ENCODE peak calls at places on chromosomes 16 and 17, in ten cellular contexts. G is PC-9, H is choroid plexus epithelial cell, T is cardiac fibroblast, V is astrocyte of the spinal cord, U is uterus, Z is tibial artery, Y is OCI-LY7, L is spleen, D is breast epithelium. X is an unnamed sample.
A peak's percentile ranks its signal among the peaks of the same experiment; 100 is the strongest.

GRCh38 chr16:66740533-66740932 is 10.9 kb downstream of the DYNC1LI2 start:
- DNase-seq in U (no peak), G (no peak), D (no peak), L (no peak), H (peak; percentile 52), Y (no peak), V (peak; percentile 27), Z (no peak), T (peak; percentile 70), X (peak; percentile 42)

GRCh38 chr17:81030726-81031570 is 4.0 kb upstream of the BAIAP2 start:
- DNase-seq in T (no peak), L (peak; percentile 84), Z (no peak), V (no peak), H (no peak), D (no peak), Y (no peak), G (no peak), U (no peak), X (peak; percentile 31)

GRCh38 chr16:85253127-85253941 is 141.1 kb upstream of the CIBAR2 start:
- DNase-seq in T (peak; percentile 26), V (peak; percentile 14), Y (peak; percentile 81), U (no peak), Z (no peak), D (no peak), G (no peak), L (peak; percentile 92), H (peak; percentile 50), X (peak; percentile 36)

GRCh38 chr16:74321356-74321755 is 24.7 kb downstream of the PSMD7 start:
- DNase-seq in Y (no peak), L (no peak), Z (no peak), G (no peak), U (no peak), T (no peak), H (no peak), V (no peak), D (no peak), X (no peak)

GRCh38 chr17:36104601-36105000 is 974 bp downstream of the CCL4 start:
- DNase-seq in G (no peak), Z (no peak), Y (no peak), L (no peak), U (no peak), V (no peak), T (no peak), D (no peak), H (no peak), X (no peak)

GRCh38 chr17:20173091-20173490 is 163.9 kb downstream of the SPECC1 start:
- DNase-seq in V (peak; percentile 38), G (no peak), D (no peak), L (no peak), H (peak; percentile 51), U (no peak), T (peak; percentile 59), Z (no peak), Y (no peak), X (peak; percentile 28)

GRCh38 chr17:5821057-5821456 is 236.7 kb upstream of the NLRP1 start:
- DNase-seq in L (no peak), G (no peak), D (no peak), Y (no peak), Z (no peak), U (no peak), T (no peak), H (no peak), V (peak; percentile 12), X (no peak)

GRCh38 chr16:489606-490005 is 37.9 kb upstream of the CAPN15 start:
- DNase-seq in U (no peak), G (no peak), D (no peak), Y (no peak), V (no peak), Z (no peak), T (no peak), H (no peak), L (no peak), X (no peak)

GRCh38 chr16:75621170-75621477 is 2.0 kb downstream of the ADAT1 start:
- DNase-seq in V (peak; percentile 65), U (no peak), L (no peak), T (peak; percentile 65), G (no peak), Z (no peak), Y (peak; percentile 64), D (no peak), H (peak; percentile 71), X (peak; percentile 63)

GRCh38 chr16:89014611-89015230 is 37.7 kb upstream of the CBFA2T3 start:
- DNase-seq in L (peak; percentile 47), T (no peak), V (no peak), D (no peak), G (no peak), Y (no peak), H (no peak), U (no peak), Z (peak; percentile 43), X (no peak)

DNA sequence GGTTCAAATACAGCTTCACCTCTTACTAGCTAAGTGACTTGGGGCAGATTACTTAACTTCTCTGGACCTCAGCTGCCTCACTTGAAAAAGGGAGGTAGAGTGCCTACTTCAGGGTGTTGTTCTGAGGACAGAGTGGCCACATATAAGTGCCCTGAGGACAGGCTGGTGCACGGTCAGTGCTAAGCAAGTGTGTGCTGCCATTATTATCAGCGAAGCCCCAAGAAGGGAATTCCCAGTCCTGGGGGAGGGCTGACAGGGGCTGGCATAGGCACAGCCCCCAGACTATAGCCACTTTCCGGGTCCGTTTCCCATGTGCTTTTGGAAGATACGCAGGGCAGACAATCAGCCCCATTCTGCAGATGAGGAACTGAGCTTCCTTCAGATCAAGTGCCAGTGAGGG is 2.5 kb downstream of the ZBTB4 start:
- DNase-seq in H (no peak), G (no peak), D (no peak), L (no peak), Y (no peak), T (no peak), Z (no peak), V (no peak), U (no peak), X (no peak)
- H3K4me3 ChIP-seq in H (no peak overlapping the region), G (no peak overlapping the region), D (peak overlapping the region; percentile 100), L (no peak overlapping the region), Y (no peak overlapping the region), T (no peak overlapping the region), Z (peak overlapping the region; percentile 100), V (no peak overlapping the region), U (peak overlapping the region; percentile 95), X (no peak overlapping the region)

GRCh38 chr17:2025622-2026309 is 632 bp upstream of the RTN4RL1 start:
- DNase-seq in V (peak; percentile 43), Z (peak; percentile 82), G (peak; percentile 40), Y (no peak), D (peak; percentile 52), U (peak; percentile 65), T (peak; percentile 74), H (peak; percentile 66), L (no peak), X (peak; percentile 70)
- TF ChIP-seq CTCF in V (peak; percentile 71), Z (peak; percentile 66), G (peak; percentile 82), Y (peak; percentile 54), D (peak; percentile 79), U (peak; percentile 73), T (peak; percentile 86), H (peak; percentile 81), L (peak; percentile 54), X (peak; percentile 67)

GRCh38 chr16:2835638-2836493 is 5.8 kb downstream of the ZG16B start:
- DNase-seq in Z (no peak), T (peak; percentile 88), Y (no peak), G (peak; percentile 99), D (peak; percentile 98), U (no peak), L (peak; percentile 40), H (peak; percentile 77), V (peak; percentile 96), X (peak; percentile 90)
- H3K4me3 ChIP-seq in Z (no peak overlapping the region), T (no peak overlapping the region), Y (no peak overlapping the region), G (peak overlapping the region; percentile 36), D (peak overlapping the region; percentile 22), U (no peak overlapping the region), L (no peak overlapping the region), H (no peak overlapping the region), V (no peak overlapping the region), X (no peak overlapping the region)

GRCh38 chr16:23561586-23561985 is 4.1 kb downstream of the UBFD1 start:
- DNase-seq in L (no peak), D (no peak), G (no peak), T (no peak), Y (no peak), Z (no peak), V (no peak), H (no peak), U (no peak), X (no peak)

GRCh38 chr16:23563186-23563585 is 5.7 kb downstream of the UBFD1 start:
- DNase-seq in G (no peak), Z (peak; percentile 17), T (no peak), D (no peak), U (no peak), Y (no peak), L (peak; percentile 53), H (no peak), V (no peak), X (no peak)

GRCh38 chr16:23566724-23567123 is 9.2 kb downstream of the UBFD1 start:
- DNase-seq in L (peak; percentile 32), Y (no peak), Z (no peak), H (no peak), U (no peak), G (no peak), D (no peak), V (no peak), T (no peak), X (no peak)

GRCh38 chr16:23564964-23565363 is 7.4 kb downstream of the UBFD1 start:
- DNase-seq in V (no peak), Y (no peak), D (peak; percentile 81), H (peak; percentile 16), T (peak; percentile 13), U (no peak), Z (peak; percentile 72), G (no peak), L (peak; percentile 58), X (peak; percentile 3)

DNA sequence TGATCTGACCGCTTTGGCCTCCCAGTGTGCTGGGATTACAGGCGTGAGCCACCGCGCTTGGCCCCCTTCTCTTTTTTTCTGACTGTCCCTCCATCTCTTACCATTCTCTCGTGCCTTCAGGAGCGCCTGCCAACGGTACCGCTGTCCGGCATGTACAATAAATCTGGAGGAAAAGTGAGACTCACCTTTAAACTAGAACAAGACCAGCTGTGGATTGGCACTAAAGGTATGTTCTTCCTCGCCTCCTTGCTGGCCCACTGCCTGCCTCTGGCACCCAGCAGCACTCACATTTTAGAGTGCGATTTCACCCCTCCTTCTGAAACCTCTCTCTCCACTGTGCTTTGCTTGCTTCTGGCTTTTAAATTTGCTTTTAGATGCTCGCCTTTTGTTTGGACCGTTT is 5.0 kb downstream of the UBFD1 start:
- DNase-seq in L (peak; percentile 40), H (no peak), U (no peak), Z (peak; percentile 12), G (no peak), T (no peak), D (no peak), Y (no peak), V (no peak), X (no peak)
- TF ChIP-seq CTCF in L (no peak), H (no peak), U (no peak), Z (no peak), G (no peak), T (no peak), D (no peak), Y (no peak), V (no peak), X (no peak)